ENCODE peak calls at places on chromosome 20, in five cellular contexts. K, E, S, I and W are unnamed samples.
A peak's percentile ranks its signal among the peaks of the same experiment; 100 is the strongest.

GRCh38 chr20:51410586-51411325 is 131.8 kb downstream of the NFATC2 start:
- DNase-seq in S (no peak), K (no peak), I (no peak), E (no peak), W (no peak)

GRCh38 chr20:3788685-3789155 is 2.2 kb upstream of the CENPB start:
- DNase-seq in K (peak; percentile 60), I (no peak), E (no peak), S (no peak), W (no peak)

GRCh38 chr20:17617212-17617867 is 47.5 kb downstream of the DSTN start:
- DNase-seq in I (peak; percentile 66), K (peak; percentile 69), E (peak; percentile 86), S (peak; percentile 33), W (peak; percentile 65)

GRCh38 chr20:34017610-34018009 is 23.9 kb downstream of the RALY start:
- DNase-seq in S (no peak), K (no peak), E (no peak), I (no peak), W (no peak)

GRCh38 chr20:49207071-49207470 is 12.1 kb upstream of the DDX27 start:
- DNase-seq in I (no peak), K (no peak), E (peak; percentile 44), S (no peak), W (no peak)

GRCh38 chr20:42484335-42484734 is 705.4 kb downstream of the PTPRT start:
- DNase-seq in E (no peak), K (no peak), S (no peak), I (no peak), W (no peak)

GRCh38 chr20:47795214-47795667 is 10.0 kb upstream of the SULF2 start:
- DNase-seq in I (no peak), E (no peak), S (no peak), K (no peak), W (no peak)

GRCh38 chr20:60977896-60978295 is 274.2 kb upstream of the CDH4 start:
- DNase-seq in I (no peak), S (no peak), K (no peak), E (no peak), W (no peak)

GRCh38 chr20:60851826-60852704 is 400.0 kb upstream of the CDH4 start:
- DNase-seq in I (no peak), E (peak; percentile 70), K (no peak), S (no peak), W (no peak)

GRCh38 chr20:33552519-33552918 is 62.6 kb downstream of the CBFA2T2 start:
- DNase-seq in I (no peak), K (no peak), S (no peak), E (no peak), W (no peak)

GRCh38 chr20:45833883-45834796 is 541 bp downstream of the SNX21 start:
- DNase-seq in I (peak; percentile 69), S (peak; percentile 16), K (peak; percentile 47), E (peak; percentile 98), W (peak; percentile 50)

GRCh38 chr20:59412251-59412650 is 111.8 kb downstream of the EDN3 start:
- DNase-seq in I (no peak), K (no peak), S (no peak), E (no peak), W (no peak)

GRCh38 chr20:5002077-5002413 is 735 bp upstream of the SLC23A2 start:
- DNase-seq in I (no peak), K (no peak), E (peak; percentile 68), S (no peak), W (no peak)

GRCh38 chr20:23161968-23162696 is 76.0 kb upstream of the CD93 start:
- DNase-seq in I (peak; percentile 87), S (no peak), E (no peak), K (no peak), W (no peak)

GRCh38 chr20:24543741-24544140 is 74.3 kb downstream of the SYNDIG1 start:
- DNase-seq in S (no peak), K (no peak), I (no peak), E (no peak), W (no peak)

GRCh38 chr20:2292711-2293110 is 3.1 kb upstream of the TGM3 start:
- DNase-seq in I (no peak), K (no peak), S (no peak), E (no peak), W (no peak)

GRCh38 chr20:32518593-32519366 is 66.4 kb downstream of the NOL4L start:
- DNase-seq in S (no peak), E (no peak), I (peak; percentile 62), K (no peak), W (no peak)

GRCh38 chr20:53834044-53834442 is 236.4 kb downstream of the BCAS1 start:
- DNase-seq in S (no peak), E (no peak), K (no peak), I (no peak), W (no peak)